ENCODE peak calls at places on chromosomes 7 and 10, in six cellular contexts. G is H1; T is stimulated activated CD8-positive, alpha-beta memory T cell treated with anti-CD3 and anti-CD28 coated beads, Interleukin-15, amount 100 ng/mL, for 1 hour; P is NCI-H1694; F is foreskin fibroblast; A is C1 segment of cervical spinal cord. K is an unnamed sample.

GRCh38 chr10:54958844-54959243 is 157.8 kb upstream of the PCDH15 start:
- DNase-seq in A (no peak), F (no peak), G (no peak), T (no peak), P (no peak), K (no peak)

GRCh38 chr10:17432738-17433137 is 21.7 kb downstream of the ST8SIA6 start:
- DNase-seq in P (no peak), G (no peak), F (no peak), T (no peak), A (no peak), K (no peak)

GRCh38 chr10:30490289-30491000 is 56.5 kb downstream of the MAP3K8 start:
- DNase-seq in T (no peak), F (no peak), G (no peak), P (no peak), A (no peak), K (no peak)

GRCh38 chr7:84237533-84238173 is 43.1 kb upstream of the SEMA3A start:
- DNase-seq in T (no peak), G (no peak), P (no peak), A (no peak), F (peak), K (no peak)

GRCh38 chr7:134548877-134549276 is at the start of gene AKR1B15:
- DNase-seq in T (no peak), F (peak), A (no peak), P (no peak), G (no peak), K (no peak)

GRCh38 chr10:10685566-10685965 is 332.1 kb upstream of the CELF2 start:
- DNase-seq in P (no peak), T (no peak), A (no peak), G (no peak), F (no peak), K (no peak)

GRCh38 chr7:4742051-4742573 is 33.3 kb upstream of the AP5Z1 start:
- DNase-seq in G (no peak), A (no peak), F (no peak), P (no peak), T (no peak), K (no peak)

GRCh38 chr7:71735961-71736556 is 604.1 kb downstream of the GALNT17 start:
- DNase-seq in A (peak), P (peak), T (peak), F (peak), G (peak), K (no peak)

GRCh38 chr10:19328582-19328981 is 280.0 kb downstream of the MALRD1 start:
- DNase-seq in G (no peak), A (no peak), P (no peak), T (no peak), F (no peak), K (no peak)

GRCh38 chr10:14588084-14588937 is 186.4 kb downstream of the FAM107B start:
- DNase-seq in G (no peak), A (no peak), P (no peak), T (no peak), F (peak), K (no peak)

GRCh38 chr7:129499915-129500463 is 2.3 kb upstream of the SMKR1 start:
- DNase-seq in T (no peak), G (no peak), A (no peak), P (no peak), F (no peak), K (no peak)

GRCh38 chr10:8061274-8062211 is 7.1 kb downstream of the GATA3 start:
- DNase-seq in F (no peak), A (no peak), T (no peak), P (no peak), G (no peak), K (no peak)

GRCh38 chr10:29619273-29619672 is 15.5 kb downstream of the SVIL start:
- DNase-seq in T (no peak), F (peak), G (no peak), A (no peak), P (no peak), K (no peak)

GRCh38 chr10:88618496-88618895 is 31.9 kb downstream of the LIPJ start:
- DNase-seq in A (no peak), F (no peak), T (no peak), G (no peak), P (no peak), K (no peak)

GRCh38 chr10:73096041-73096451 is 620 bp downstream of the P4HA1 start:
- DNase-seq in T (peak), P (peak), A (peak), F (peak), G (peak), K (peak)

GRCh38 chr10:47364366-47364765 is 16.2 kb downstream of the RBP3 start:
- DNase-seq in G (no peak), P (no peak), F (no peak), T (no peak), A (no peak), K (no peak)

K was measured in amygdala.